ENCODE peak calls at places on chromosomes 4 and X, in five cellular contexts. X is K562, Y is HepG2, K is SK-N-SH, O is GM12878. J is an unnamed sample.

GRCh38 chr4:86685401-86685800 is 91.3 kb downstream of the PTPN13 start:
- DNase-seq in X (no peak), O (no peak), K (peak; percentile 5), Y (peak; percentile 1), J (no peak)

GRCh38 chrX:106752101-106752678 is 25.7 kb downstream of the RNF128 start:
- DNase-seq in Y (no peak), O (no peak), X (no peak), K (no peak), J (no peak)

GRCh38 chr4:109662786-109663185 is 40.5 kb downstream of the CASP6 start:
- DNase-seq in K (no peak), Y (no peak), O (no peak), X (no peak), J (no peak)

GRCh38 chr4:89136525-89136924 is 25.2 kb downstream of the TIGD2 start:
- DNase-seq in O (no peak), X (no peak), K (no peak), Y (no peak), J (no peak)

GRCh38 chr4:11106190-11106589 is 322.5 kb downstream of the HS3ST1 start:
- DNase-seq in K (no peak), X (no peak), O (no peak), Y (no peak), J (no peak)

GRCh38 chr4:78336093-78336943 is 215.3 kb upstream of the ANXA3 start:
- DNase-seq in O (no peak), Y (no peak), X (no peak), K (no peak), J (no peak)

GRCh38 chrX:149043401-149043800 is 461.7 kb downstream of the IDS start:
- DNase-seq in O (no peak), K (no peak), Y (no peak), X (no peak), J (no peak)

GRCh38 chr4:99078931-99079624 is 9.5 kb downstream of the ADH5 start:
- DNase-seq in K (no peak), Y (no peak), X (no peak), O (no peak), J (no peak)

GRCh38 chrX:30653415-30654131 is at the start of gene GK:
- DNase-seq in O (no peak), X (peak; percentile 30), K (peak; percentile 48), Y (no peak), J (no peak)

GRCh38 chr4:12186526-12186925 is 757.8 kb upstream of the HS3ST1 start:
- DNase-seq in X (no peak), K (no peak), Y (no peak), O (no peak), J (no peak)

GRCh38 chrX:138982350-138982749 is 270.8 kb upstream of the FGF13 start:
- DNase-seq in X (no peak), O (no peak), K (no peak), Y (no peak), J (no peak)

GRCh38 chr4:19508442-19508841 is 743.3 kb upstream of the SLIT2 start:
- DNase-seq in O (no peak), Y (no peak), K (no peak), X (no peak), J (no peak)

GRCh38 chr4:1356181-1356998 is 9.4 kb downstream of the UVSSA start:
- DNase-seq in O (no peak), K (peak; percentile 90), Y (peak; percentile 36), X (peak; percentile 80), J (peak; percentile 61)

GRCh38 chr4:55920571-55920970 is 28.2 kb upstream of the CEP135 start:
- DNase-seq in X (no peak), O (no peak), K (no peak), Y (no peak), J (no peak)

GRCh38 chr4:152778656-152779512 is 646 bp downstream of the TIGD4 start:
- DNase-seq in Y (peak; percentile 3), X (no peak), O (no peak), K (peak; percentile 43), J (peak; percentile 10)

GRCh38 chr4:7804759-7805385 is 134.8 kb downstream of the AFAP1 start:
- DNase-seq in K (no peak), O (no peak), Y (no peak), X (no peak), J (no peak)

GRCh38 chrX:140762061-140762460 is 52.5 kb downstream of the LINC00632 start:
- DNase-seq in Y (peak; percentile 5), X (peak; percentile 26), O (no peak), K (peak; percentile 50), J (no peak)

GRCh38 chr4:117324851-117325491 is 239.6 kb upstream of the TRAM1L1 start:
- DNase-seq in Y (no peak), X (no peak), K (no peak), O (no peak), J (no peak)

GRCh38 chr4:145785391-145786008 is 105.6 kb downstream of the C4orf51 start:
- DNase-seq in X (no peak), Y (peak; percentile 7), K (no peak), O (no peak), J (no peak)

GRCh38 chr4:7928711-7929505 is 10.8 kb downstream of the AFAP1 start:
- DNase-seq in X (no peak), Y (peak; percentile 56), O (no peak), K (peak; percentile 66), J (no peak)

GRCh38 chr4:122922877-122923511 is 597 bp upstream of the NUDT6 start:
- DNase-seq in X (peak; percentile 81), O (peak; percentile 53), Y (peak; percentile 75), K (peak; percentile 83), J (peak; percentile 56)

GRCh38 chrX:134548257-134548732 is 88.3 kb downstream of the HPRT1 start:
- DNase-seq in Y (no peak), K (peak; percentile 30), O (no peak), X (no peak), J (no peak)

GRCh38 chr4:175542787-175543186 is 269.3 kb downstream of the GPM6A start:
- DNase-seq in X (no peak), K (peak; percentile 13), O (no peak), Y (no peak), J (no peak)

GRCh38 chrX:39755152-39756032 is 342.4 kb downstream of the BCOR start:
- DNase-seq in Y (peak; percentile 63), K (peak; percentile 50), O (no peak), X (peak; percentile 68), J (no peak)

GRCh38 chr4:55545133-55545532 is 1.6 kb downstream of the CLOCK start:
- DNase-seq in O (no peak), Y (peak; percentile 7), X (no peak), K (no peak), J (no peak)

GRCh38 chr4:8095956-8096689 is 62.5 kb downstream of the ABLIM2 start:
- DNase-seq in K (no peak), O (no peak), X (no peak), Y (no peak), J (no peak)

GRCh38 chr4:4344915-4345527 is 41.9 kb upstream of the NSG1 start:
- DNase-seq in O (peak; percentile 49), K (no peak), X (no peak), Y (no peak), J (no peak)

GRCh38 chrX:72254835-72255234 is 16.0 kb upstream of the ERCC6L start:
- DNase-seq in Y (no peak), O (no peak), K (peak; percentile 33), X (no peak), J (no peak)

GRCh38 chrX:31236231-31236630 is 164.4 kb upstream of the FTHL17 start:
- DNase-seq in Y (no peak), X (no peak), O (no peak), K (no peak), J (no peak)

GRCh38 chrX:79366888-79367749 is at the start of gene ITM2A:
- DNase-seq in O (no peak), Y (no peak), X (peak; percentile 47), K (peak; percentile 3), J (peak; percentile 8)

GRCh38 chr4:83011779-83012630 is 1.4 kb upstream of the LIN54 start:
- DNase-seq in X (no peak), K (no peak), O (no peak), Y (no peak), J (no peak)

GRCh38 chr4:150739591-150739990 is 157.6 kb downstream of the MAB21L2 start:
- DNase-seq in O (no peak), K (no peak), Y (no peak), X (no peak), J (no peak)

GRCh38 chrX:129472116-129472515 is 51.2 kb downstream of the SMARCA1 start:
- DNase-seq in O (no peak), K (no peak), X (no peak), Y (no peak), J (no peak)

GRCh38 chr4:80192937-80193336 is 4.4 kb upstream of the PRDM8 start:
- DNase-seq in Y (no peak), O (no peak), X (no peak), K (no peak), J (no peak)

GRCh38 chr4:53914313-53915016 is 149.9 kb downstream of the CHIC2 start:
- DNase-seq in K (no peak), Y (no peak), X (no peak), O (no peak), J (no peak)
- TF ChIP-seq TAF1 in K (no peak), Y (no peak), X (no peak), O (no peak), J (no peak)

GRCh38 chr4:142350886-142351285 is 495.2 kb downstream of the INPP4B start:
- DNase-seq in K (no peak), X (no peak), Y (no peak), O (no peak), J (no peak)

GRCh38 chr4:142352682-142353081 is 493.4 kb downstream of the INPP4B start:
- DNase-seq in O (no peak), X (no peak), Y (no peak), K (no peak), J (no peak)

GRCh38 chr4:142353149-142353738 is 492.9 kb downstream of the INPP4B start:
- DNase-seq in O (no peak), K (no peak), Y (peak; percentile 27), X (no peak), J (no peak)

GRCh38 chr4:142354041-142354440 is 492.1 kb downstream of the INPP4B start:
- DNase-seq in Y (no peak), O (no peak), K (no peak), X (no peak), J (no peak)

GRCh38 chr4:142351958-142352357 is 494.1 kb downstream of the INPP4B start:
- DNase-seq in X (no peak), O (no peak), K (no peak), Y (no peak), J (no peak)
- TF ChIP-seq TAF1 in X (no peak), O (no peak), K (no peak), Y (no peak), J (no peak)

GRCh38 chr4:147683172-147683571 is 791 bp downstream of the PRMT9 start:
- DNase-seq in O (no peak), Y (peak; percentile 12), X (no peak), K (peak; percentile 37), J (no peak)
- TF ChIP-seq TAF1 in O (no peak), Y (no peak), X (no peak), K (no peak), J (no peak)

DNA sequence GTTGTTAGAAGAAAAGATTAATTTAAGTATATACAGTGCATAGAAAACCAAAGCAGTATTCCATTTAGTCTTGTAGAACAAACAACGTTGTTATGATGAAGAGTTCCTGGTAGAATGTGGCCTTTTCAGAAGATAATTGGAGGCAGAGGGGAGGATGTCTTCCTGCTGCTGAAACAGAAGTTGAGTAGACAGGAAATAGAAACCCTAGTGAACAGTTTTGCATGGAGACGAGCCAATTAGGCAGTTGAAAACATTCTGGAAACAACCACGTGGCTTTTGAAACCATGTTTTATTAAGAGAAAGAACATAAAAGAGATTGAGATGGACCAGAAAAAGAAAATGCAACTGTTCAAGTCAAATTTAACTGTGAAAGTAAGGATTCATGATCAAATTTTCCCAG is 325.2 kb downstream of the CAMK2D start:
- DNase-seq in X (no peak), Y (no peak), K (no peak), O (no peak), J (no peak)
- TF ChIP-seq TAF1 in X (no peak), Y (no peak), K (no peak), O (no peak), J (no peak)

GRCh38 chr4:85228264-85228663 is 246.7 kb upstream of the ARHGAP24 start:
- DNase-seq in Y (no peak), X (no peak), O (no peak), K (no peak), J (no peak)
- TF ChIP-seq TAF1 in Y (no peak), X (no peak), O (no peak), K (no peak), J (no peak)